ENCODE peak calls at places on chromosomes 5 and 9, in ten cellular contexts. Q is transverse colon; A is HuH-7.5; U is EH; X is left cardiac atrium; P is activated effector memory CD4-positive, alpha-beta T cell treated with Interleukin-2 at 50 U/mL for 16 hours; K is LoVo; R is heart left ventricle; E is A549; O is retina. C is an unnamed sample.

GRCh38 chr9:134620751-134621557 is 20.6 kb upstream of the COL5A1 start:
- DNase-seq in Q (no peak), A (no peak), U (no peak), X (no peak), P (no peak), K (no peak), R (no peak), E (no peak), O (no peak), C (no peak)

GRCh38 chr9:125260564-125260963 is 1.1 kb upstream of the GAPVD1 start:
- DNase-seq in Q (no peak), A (no peak), U (peak; percentile 47), X (no peak), P (no peak), K (no peak), R (no peak), E (no peak), O (peak; percentile 3), C (no peak)

GRCh38 chr5:159504857-159505304 is 174.6 kb upstream of the IL12B start:
- DNase-seq in Q (no peak), A (no peak), U (peak; percentile 86), X (peak; percentile 35), P (no peak), K (no peak), R (peak; percentile 54), E (no peak), O (no peak), C (no peak)

GRCh38 chr5:81969912-81970311 is 1.9 kb upstream of the ATG10 start:
- DNase-seq in Q (no peak), A (no peak), U (no peak), X (no peak), P (no peak), K (no peak), R (no peak), E (no peak), O (no peak), C (no peak)

GRCh38 chr9:27189426-27189825 is 80.4 kb downstream of the TEK start:
- DNase-seq in Q (no peak), A (no peak), U (peak; percentile 30), X (no peak), P (no peak), K (no peak), R (no peak), E (no peak), O (no peak), C (no peak)

GRCh38 chr9:113652355-113653152 is 189.0 kb downstream of the RGS3 start:
- DNase-seq in Q (no peak), A (peak; percentile 75), U (no peak), X (no peak), P (no peak), K (no peak), R (no peak), E (no peak), O (no peak), C (no peak)

GRCh38 chr5:160448886-160449285 is 27.2 kb downstream of the PTTG1 start:
- DNase-seq in Q (no peak), A (no peak), U (no peak), X (no peak), P (no peak), K (no peak), R (no peak), E (no peak), O (no peak), C (no peak)

GRCh38 chr5:159764283-159764927 is 151.9 kb upstream of the ADRA1B start:
- DNase-seq in Q (no peak), A (no peak), U (peak; percentile 98), X (peak; percentile 65), P (no peak), K (no peak), R (peak; percentile 50), E (no peak), O (no peak), C (peak; percentile 67)

GRCh38 chr5:40904205-40904993 is 4.9 kb upstream of the C7 start:
- DNase-seq in Q (peak; percentile 70), A (peak; percentile 53), U (peak; percentile 78), X (peak; percentile 67), P (no peak), K (peak; percentile 52), R (peak; percentile 65), E (peak; percentile 58), O (peak; percentile 66), C (peak; percentile 39)

GRCh38 chr9:85067792-85068191 is 398.3 kb downstream of the NTRK2 start:
- DNase-seq in Q (no peak), A (no peak), U (no peak), X (no peak), P (no peak), K (no peak), R (no peak), E (no peak), O (no peak), C (no peak)

GRCh38 chr9:114085404-114085803 is 7.3 kb upstream of the AMBP start:
- DNase-seq in Q (no peak), A (no peak), U (no peak), X (no peak), P (no peak), K (no peak), R (no peak), E (no peak), O (no peak), C (no peak)

GRCh38 chr5:14105717-14106435 is 37.3 kb upstream of the TRIO start:
- DNase-seq in Q (no peak), A (no peak), U (peak; percentile 96), X (peak; percentile 27), P (no peak), K (peak; percentile 62), R (peak; percentile 30), E (peak; percentile 69), O (no peak), C (no peak)

GRCh38 chr9:93276973-93277372 is 93.0 kb downstream of the WNK2 start:
- DNase-seq in Q (peak; percentile 17), A (no peak), U (no peak), X (no peak), P (no peak), K (no peak), R (no peak), E (no peak), O (no peak), C (no peak)

GRCh38 chr5:52657231-52657645 is 130.5 kb upstream of the ITGA1 start:
- DNase-seq in Q (no peak), A (no peak), U (peak; percentile 56), X (no peak), P (no peak), K (peak; percentile 68), R (no peak), E (peak; percentile 8), O (no peak), C (no peak)

GRCh38 chr5:118700510-118700909 is 287.8 kb downstream of the DTWD2 start:
- DNase-seq in Q (no peak), A (no peak), U (no peak), X (no peak), P (no peak), K (no peak), R (no peak), E (no peak), O (no peak), C (no peak)

GRCh38 chr5:176899296-176899891 is at the start of gene HK3:
- DNase-seq in Q (no peak), A (no peak), U (no peak), X (no peak), P (no peak), K (no peak), R (no peak), E (no peak), O (no peak), C (no peak)

GRCh38 chr9:91025856-91026255 is 224.2 kb downstream of the SYK start:
- DNase-seq in Q (no peak), A (no peak), U (no peak), X (no peak), P (no peak), K (no peak), R (no peak), E (no peak), O (no peak), C (no peak)

GRCh38 chr5:36641416-36641815 is 35.0 kb downstream of the SLC1A3 start:
- DNase-seq in Q (no peak), A (no peak), U (no peak), X (no peak), P (no peak), K (no peak), R (no peak), E (no peak), O (no peak), C (no peak)

GRCh38 chr5:3331819-3332218 is 263.8 kb upstream of the IRX1 start:
- DNase-seq in Q (no peak), A (no peak), U (no peak), X (no peak), P (no peak), K (no peak), R (no peak), E (no peak), O (no peak), C (no peak)

GRCh38 chr5:6675784-6676499 is 37.3 kb upstream of the TENT4A start:
- DNase-seq in Q (no peak), A (no peak), U (peak; percentile 1), X (no peak), P (no peak), K (no peak), R (no peak), E (no peak), O (no peak), C (no peak)

GRCh38 chr9:101062686-101063085 is 34.2 kb downstream of the PLPPR1 start:
- DNase-seq in Q (no peak), A (peak; percentile 3), U (no peak), X (no peak), P (no peak), K (no peak), R (no peak), E (no peak), O (no peak), C (no peak)

GRCh38 chr9:91758491-91758981 is 191.5 kb downstream of the ROR2 start:
- DNase-seq in Q (peak; percentile 54), A (peak; percentile 52), U (peak; percentile 58), X (no peak), P (no peak), K (peak; percentile 16), R (no peak), E (peak; percentile 57), O (no peak), C (peak; percentile 48)

GRCh38 chr5:99130081-99130480 is 201.3 kb upstream of the CHD1 start:
- DNase-seq in Q (no peak), A (no peak), U (no peak), X (no peak), P (no peak), K (no peak), R (no peak), E (no peak), O (no peak), C (no peak)

GRCh38 chr9:15935661-15936315 is 382.9 kb downstream of the CCDC171 start:
- DNase-seq in Q (no peak), A (no peak), U (peak; percentile 41), X (no peak), P (no peak), K (no peak), R (no peak), E (no peak), O (no peak), C (no peak)

GRCh38 chr9:7894231-7894630 is 94.7 kb upstream of the DMAC1 start:
- DNase-seq in Q (no peak), A (no peak), U (no peak), X (no peak), P (no peak), K (no peak), R (no peak), E (no peak), O (no peak), C (no peak)

GRCh38 chr5:34599471-34600117 is 56.5 kb upstream of the RAI14 start:
- DNase-seq in Q (peak; percentile 19), A (no peak), U (no peak), X (no peak), P (no peak), K (peak; percentile 39), R (no peak), E (no peak), O (no peak), C (no peak)

GRCh38 chr9:23821400-23822181 is 4.4 kb downstream of the ELAVL2 start:
- DNase-seq in Q (peak; percentile 26), A (peak; percentile 20), U (no peak), X (peak; percentile 21), P (no peak), K (no peak), R (peak; percentile 22), E (no peak), O (peak; percentile 86), C (no peak)

GRCh38 chr5:154791535-154791934 is 36.4 kb downstream of the LARP1 start:
- DNase-seq in Q (no peak), A (no peak), U (no peak), X (no peak), P (no peak), K (no peak), R (no peak), E (no peak), O (no peak), C (no peak)

C was measured in DND-41.